ENCODE peak calls at places on chromosomes 7 and 10, in five cellular contexts. G, D, E, O and U are unnamed samples.

GRCh38 chr10:125157473-125157865 is 2.9 kb downstream of the CTBP2 start:
- DNase-seq in G (no peak), D (peak), E (no peak), O (no peak), U (no peak)

GRCh38 chr7:101941481-101942383 is 124.3 kb downstream of the CUX1 start:
- DNase-seq in G (peak), D (peak), E (no peak), O (no peak), U (no peak)

GRCh38 chr10:25933653-25934608 is at the start of gene MYO3A:
- DNase-seq in G (no peak), D (no peak), E (peak), O (no peak), U (no peak)

GRCh38 chr10:28777911-28778310 is 100.6 kb downstream of the BAMBI start:
- DNase-seq in G (no peak), D (no peak), E (no peak), O (no peak), U (no peak)

GRCh38 chr7:53237344-53237913 is 202.0 kb downstream of the POM121L12 start:
- DNase-seq in G (no peak), D (no peak), E (no peak), O (no peak), U (no peak)

GRCh38 chr7:20862554-20862953 is 75.9 kb upstream of the SP8 start:
- DNase-seq in G (no peak), D (no peak), E (no peak), O (no peak), U (no peak)

GRCh38 chr7:107063245-107064120 is 19.0 kb downstream of the PRKAR2B start:
- DNase-seq in G (no peak), D (no peak), E (no peak), O (no peak), U (no peak)

GRCh38 chr7:142376356-142376997 is 118.6 kb upstream of the PRSS58 start:
- DNase-seq in G (no peak), D (no peak), E (no peak), O (no peak), U (no peak)

GRCh38 chr7:47529405-47529804 is 52.5 kb downstream of the TNS3 start:
- DNase-seq in G (no peak), D (no peak), E (no peak), O (no peak), U (no peak)

GRCh38 chr10:97319671-97320479 is 804 bp downstream of the FRAT1 start:
- DNase-seq in G (peak), D (peak), E (no peak), O (peak), U (peak)